ENCODE peak calls at places on chromosomes 3 and 15, in six cellular contexts. C, B, N, O, K and Z are unnamed samples.

GRCh38 chr15:31478781-31479221 is 152.2 kb downstream of the KLF13 start:
- DNase-seq in C (no peak), B (peak; percentile 57), N (peak; percentile 58), O (no peak), K (no peak), Z (no peak)

GRCh38 chr3:153829596-153830170 is 291.5 kb upstream of the ARHGEF26 start:
- DNase-seq in C (peak; percentile 5), B (no peak), N (no peak), O (no peak), K (no peak), Z (peak; percentile 5)

GRCh38 chr3:12545473-12545791 is at the start of gene MKRN2OS:
- DNase-seq in C (no peak), B (no peak), N (no peak), O (peak; percentile 87), K (no peak), Z (no peak)

GRCh38 chr3:36484386-36484785 is 104.1 kb downstream of the STAC start:
- DNase-seq in C (no peak), B (no peak), N (no peak), O (no peak), K (no peak), Z (no peak)

GRCh38 chr15:57227899-57228298 is 148.4 kb upstream of the CGNL1 start:
- DNase-seq in C (peak; percentile 94), B (no peak), N (no peak), O (no peak), K (no peak), Z (no peak)

GRCh38 chr15:41794081-41794480 is 19.8 kb downstream of the MAPKBP1 start:
- DNase-seq in C (peak; percentile 93), B (no peak), N (no peak), O (no peak), K (no peak), Z (no peak)

GRCh38 chr3:69354948-69355347 is 30.9 kb downstream of the FRMD4B start:
- DNase-seq in C (peak; percentile 60), B (no peak), N (no peak), O (no peak), K (no peak), Z (no peak)

GRCh38 chr3:64530434-64531049 is 157.3 kb downstream of the ADAMTS9 start:
- DNase-seq in C (peak; percentile 43), B (no peak), N (no peak), O (peak; percentile 51), K (peak; percentile 0), Z (peak; percentile 67)

GRCh38 chr3:151371531-151371930 is 13.0 kb downstream of the P2RY12 start:
- DNase-seq in C (no peak), B (no peak), N (no peak), O (no peak), K (no peak), Z (no peak)

GRCh38 chr15:78075490-78076230 is 1.9 kb downstream of the TBC1D2B start:
- DNase-seq in C (peak; percentile 80), B (no peak), N (no peak), O (peak; percentile 82), K (peak; percentile 23), Z (peak; percentile 41)

GRCh38 chr3:132205609-132206008 is 111.6 kb upstream of the ACP3 start:
- DNase-seq in C (no peak), B (no peak), N (no peak), O (no peak), K (no peak), Z (no peak)

GRCh38 chr3:41103200-41103599 is 96.1 kb upstream of the CTNNB1 start:
- DNase-seq in C (no peak), B (no peak), N (no peak), O (no peak), K (no peak), Z (no peak)

GRCh38 chr3:191397771-191398170 is 63.2 kb upstream of the PYDC2 start:
- DNase-seq in C (no peak), B (no peak), N (no peak), O (no peak), K (no peak), Z (peak; percentile 37)

GRCh38 chr3:194939949-194940770 is 254.5 kb downstream of the FAM43A start:
- DNase-seq in C (no peak), B (no peak), N (no peak), O (no peak), K (no peak), Z (no peak)

GRCh38 chr3:140777631-140778030 is 99.8 kb downstream of the TRIM42 start:
- DNase-seq in C (no peak), B (no peak), N (no peak), O (peak; percentile 45), K (no peak), Z (no peak)